ENCODE peak calls at places on chromosome 6, in five cellular contexts. One of them, this sample, is unnamed.

GRCh38 chr6:42451595-42452170 is at the start of gene TRERF1:
- DNase-seq in cardiac muscle cell: peak; percentile 76
- DNase-seq in left ventricle myocardium inferior: peak; percentile 38
- DNase-seq in adrenal gland: peak; percentile 53
- DNase-seq in CD8-positive, alpha-beta T cell: peak; percentile 44
- DNase-seq in this sample: peak; percentile 78

GRCh38 chr6:79947191-79948173 is at the start of gene ELOVL4:
- DNase-seq in left ventricle myocardium inferior: peak; percentile 67
- DNase-seq in adrenal gland: peak; percentile 32
- DNase-seq in cardiac muscle cell: peak; percentile 88
- DNase-seq in CD8-positive, alpha-beta T cell: peak; percentile 17
- DNase-seq in this sample: peak; percentile 70

GRCh38 chr6:11632795-11633511 is 95.4 kb downstream of the TMEM170B start:
- DNase-seq in cardiac muscle cell: peak; percentile 23
- DNase-seq in left ventricle myocardium inferior: no peak
- DNase-seq in CD8-positive, alpha-beta T cell: no peak
- DNase-seq in adrenal gland: no peak
- DNase-seq in this sample: no peak

GRCh38 chr6:106181664-106182418 is 95.7 kb downstream of the PRDM1 start:
- DNase-seq in left ventricle myocardium inferior: no peak
- DNase-seq in cardiac muscle cell: peak; percentile 34
- DNase-seq in CD8-positive, alpha-beta T cell: no peak
- DNase-seq in adrenal gland: no peak
- DNase-seq in this sample: no peak

GRCh38 chr6:155224031-155224451 is 39.8 kb upstream of the CLDN20 start:
- DNase-seq in left ventricle myocardium inferior: no peak
- DNase-seq in adrenal gland: peak; percentile 25
- DNase-seq in CD8-positive, alpha-beta T cell: peak; percentile 7
- DNase-seq in cardiac muscle cell: peak; percentile 78
- DNase-seq in this sample: no peak

GRCh38 chr6:166587631-166588413 is 1.3 kb upstream of the RAMACL start:
- DNase-seq in CD8-positive, alpha-beta T cell: no peak
- DNase-seq in adrenal gland: no peak
- DNase-seq in left ventricle myocardium inferior: no peak
- DNase-seq in cardiac muscle cell: no peak
- DNase-seq in this sample: no peak

GRCh38 chr6:3458706-3459421 is 2.0 kb upstream of the SLC22A23 start:
- DNase-seq in cardiac muscle cell: no peak
- DNase-seq in CD8-positive, alpha-beta T cell: no peak
- DNase-seq in adrenal gland: no peak
- DNase-seq in left ventricle myocardium inferior: no peak
- DNase-seq in this sample: no peak

GRCh38 chr6:90765895-90766294 is 179.0 kb upstream of the MAP3K7 start:
- DNase-seq in adrenal gland: no peak
- DNase-seq in cardiac muscle cell: no peak
- DNase-seq in CD8-positive, alpha-beta T cell: no peak
- DNase-seq in left ventricle myocardium inferior: no peak
- DNase-seq in this sample: no peak

GRCh38 chr6:37047421-37047931 is 42.0 kb downstream of the FGD2 start:
- DNase-seq in CD8-positive, alpha-beta T cell: no peak
- DNase-seq in cardiac muscle cell: no peak
- DNase-seq in left ventricle myocardium inferior: no peak
- DNase-seq in adrenal gland: no peak
- DNase-seq in this sample: no peak

GRCh38 chr6:38391206-38391908 is 248.4 kb downstream of the BTBD9 start:
- DNase-seq in adrenal gland: no peak
- DNase-seq in left ventricle myocardium inferior: no peak
- DNase-seq in CD8-positive, alpha-beta T cell: no peak
- DNase-seq in cardiac muscle cell: no peak
- DNase-seq in this sample: no peak

GRCh38 chr6:96907498-96907897 is 9.8 kb upstream of the NDUFAF4 start:
- DNase-seq in CD8-positive, alpha-beta T cell: no peak
- DNase-seq in cardiac muscle cell: peak; percentile 51
- DNase-seq in left ventricle myocardium inferior: no peak
- DNase-seq in adrenal gland: no peak
- DNase-seq in this sample: no peak

GRCh38 chr6:130575971-130576370 is 210.2 kb downstream of the TMEM200A start:
- DNase-seq in left ventricle myocardium inferior: no peak
- DNase-seq in adrenal gland: no peak
- DNase-seq in CD8-positive, alpha-beta T cell: peak; percentile 35
- DNase-seq in cardiac muscle cell: no peak
- DNase-seq in this sample: no peak

GRCh38 chr6:137767931-137768690 is 98.9 kb upstream of the TNFAIP3 start:
- DNase-seq in adrenal gland: no peak
- DNase-seq in CD8-positive, alpha-beta T cell: no peak
- DNase-seq in left ventricle myocardium inferior: no peak
- DNase-seq in cardiac muscle cell: peak; percentile 31
- DNase-seq in this sample: no peak

GRCh38 chr6:109055771-109056235 is 38.8 kb downstream of the SESN1 start:
- DNase-seq in cardiac muscle cell: peak; percentile 69
- DNase-seq in CD8-positive, alpha-beta T cell: no peak
- DNase-seq in left ventricle myocardium inferior: no peak
- DNase-seq in adrenal gland: no peak
- DNase-seq in this sample: no peak

GRCh38 chr6:38935051-38935450 is 113.5 kb upstream of the GLP1R start:
- DNase-seq in left ventricle myocardium inferior: no peak
- DNase-seq in cardiac muscle cell: peak; percentile 4
- DNase-seq in CD8-positive, alpha-beta T cell: no peak
- DNase-seq in adrenal gland: no peak
- DNase-seq in this sample: no peak

GRCh38 chr6:169999367-169999766 is 247.9 kb downstream of the ERMARD start:
- DNase-seq in CD8-positive, alpha-beta T cell: no peak
- DNase-seq in left ventricle myocardium inferior: no peak
- DNase-seq in cardiac muscle cell: no peak
- DNase-seq in adrenal gland: no peak
- DNase-seq in this sample: peak; percentile 4

GRCh38 chr6:127147576-127147975 is 29.1 kb downstream of the RSPO3 start:
- DNase-seq in left ventricle myocardium inferior: no peak
- DNase-seq in cardiac muscle cell: no peak
- DNase-seq in CD8-positive, alpha-beta T cell: no peak
- DNase-seq in adrenal gland: no peak
- DNase-seq in this sample: no peak

GRCh38 chr6:2695464-2696095 is 55.1 kb downstream of the MYLK4 start:
- DNase-seq in cardiac muscle cell: peak; percentile 74
- DNase-seq in left ventricle myocardium inferior: no peak
- DNase-seq in CD8-positive, alpha-beta T cell: no peak
- DNase-seq in adrenal gland: no peak
- DNase-seq in this sample: no peak

GRCh38 chr6:66134021-66134420 is 427.0 kb upstream of the EYS start:
- DNase-seq in left ventricle myocardium inferior: no peak
- DNase-seq in cardiac muscle cell: no peak
- DNase-seq in CD8-positive, alpha-beta T cell: no peak
- DNase-seq in adrenal gland: no peak
- DNase-seq in this sample: no peak

GRCh38 chr6:123962508-123962907 is 158.8 kb downstream of the NKAIN2 start:
- DNase-seq in adrenal gland: no peak
- DNase-seq in CD8-positive, alpha-beta T cell: no peak
- DNase-seq in left ventricle myocardium inferior: no peak
- DNase-seq in cardiac muscle cell: no peak
- DNase-seq in this sample: no peak

GRCh38 chr6:36610576-36611336 is 16.6 kb downstream of the SRSF3 start:
- DNase-seq in CD8-positive, alpha-beta T cell: no peak
- DNase-seq in adrenal gland: peak; percentile 15
- DNase-seq in left ventricle myocardium inferior: no peak
- DNase-seq in cardiac muscle cell: no peak
- DNase-seq in this sample: no peak

GRCh38 chr6:138869343-138869742 is 73.5 kb downstream of the ECT2L start:
- DNase-seq in adrenal gland: no peak
- DNase-seq in left ventricle myocardium inferior: peak; percentile 53
- DNase-seq in cardiac muscle cell: peak; percentile 56
- DNase-seq in CD8-positive, alpha-beta T cell: no peak
- DNase-seq in this sample: no peak

GRCh38 chr6:111057074-111057752 is 30.1 kb upstream of the SLC16A10 start:
- DNase-seq in left ventricle myocardium inferior: no peak
- DNase-seq in CD8-positive, alpha-beta T cell: no peak
- DNase-seq in cardiac muscle cell: peak; percentile 67
- DNase-seq in adrenal gland: no peak
- DNase-seq in this sample: no peak

GRCh38 chr6:5146396-5146795 is 61.3 kb downstream of the PPP1R3G start:
- DNase-seq in adrenal gland: no peak
- DNase-seq in left ventricle myocardium inferior: no peak
- DNase-seq in cardiac muscle cell: no peak
- DNase-seq in CD8-positive, alpha-beta T cell: no peak
- DNase-seq in this sample: no peak

GRCh38 chr6:44128020-44128917 is 915 bp downstream of the TMEM63B start:
- DNase-seq in CD8-positive, alpha-beta T cell: no peak
- DNase-seq in cardiac muscle cell: peak; percentile 44
- DNase-seq in adrenal gland: peak; percentile 57
- DNase-seq in left ventricle myocardium inferior: peak; percentile 40
- DNase-seq in this sample: no peak

GRCh38 chr6:120478650-120479049 is 855.6 kb downstream of the TBC1D32 start:
- DNase-seq in left ventricle myocardium inferior: no peak
- DNase-seq in adrenal gland: no peak
- DNase-seq in cardiac muscle cell: no peak
- DNase-seq in CD8-positive, alpha-beta T cell: no peak
- DNase-seq in this sample: no peak

GRCh38 chr6:38942442-38942841 is 106.1 kb upstream of the GLP1R start:
- DNase-seq in left ventricle myocardium inferior: no peak
- DNase-seq in CD8-positive, alpha-beta T cell: no peak
- DNase-seq in adrenal gland: no peak
- DNase-seq in cardiac muscle cell: no peak
- DNase-seq in this sample: no peak

GRCh38 chr6:159112714-159113113 is 56.5 kb upstream of the FNDC1 start:
- DNase-seq in adrenal gland: no peak
- DNase-seq in left ventricle myocardium inferior: no peak
- DNase-seq in CD8-positive, alpha-beta T cell: no peak
- DNase-seq in cardiac muscle cell: no peak
- DNase-seq in this sample: no peak

GRCh38 chr6:25192562-25192961 is 86.6 kb upstream of the CARMIL1 start:
- DNase-seq in CD8-positive, alpha-beta T cell: no peak
- DNase-seq in adrenal gland: peak; percentile 58
- DNase-seq in cardiac muscle cell: peak; percentile 64
- DNase-seq in left ventricle myocardium inferior: no peak
- DNase-seq in this sample: no peak
- H3K27ac ChIP-seq in CD8-positive, alpha-beta T cell: no peak overlapping the region
- H3K27ac ChIP-seq in adrenal gland: peak overlapping the region; percentile 67
- H3K27ac ChIP-seq in cardiac muscle cell: no peak overlapping the region
- H3K27ac ChIP-seq in left ventricle myocardium inferior: peak overlapping the region; percentile 84
- H3K27ac ChIP-seq in this sample: peak overlapping the region; percentile 96

GRCh38 chr6:135655055-135655454 is 157.5 kb upstream of the AHI1 start:
- DNase-seq in cardiac muscle cell: no peak
- DNase-seq in adrenal gland: no peak
- DNase-seq in CD8-positive, alpha-beta T cell: no peak
- DNase-seq in left ventricle myocardium inferior: no peak
- DNase-seq in this sample: no peak

GRCh38 chr6:135647521-135647920 is 150.0 kb upstream of the AHI1 start:
- DNase-seq in left ventricle myocardium inferior: no peak
- DNase-seq in adrenal gland: no peak
- DNase-seq in CD8-positive, alpha-beta T cell: no peak
- DNase-seq in cardiac muscle cell: no peak
- DNase-seq in this sample: no peak

GRCh38 chr6:135657207-135657606 is 159.7 kb upstream of the AHI1 start:
- DNase-seq in cardiac muscle cell: no peak
- DNase-seq in adrenal gland: no peak
- DNase-seq in CD8-positive, alpha-beta T cell: no peak
- DNase-seq in left ventricle myocardium inferior: no peak
- DNase-seq in this sample: no peak

GRCh38 chr6:135651964-135652755 is 154.6 kb upstream of the AHI1 start:
- DNase-seq in CD8-positive, alpha-beta T cell: no peak
- DNase-seq in left ventricle myocardium inferior: no peak
- DNase-seq in cardiac muscle cell: no peak
- DNase-seq in adrenal gland: no peak
- DNase-seq in this sample: no peak
- TF ChIP-seq CTCF in CD8-positive, alpha-beta T cell: no peak
- TF ChIP-seq CTCF in left ventricle myocardium inferior: no peak
- TF ChIP-seq CTCF in cardiac muscle cell: no peak
- TF ChIP-seq CTCF in adrenal gland: no peak
- TF ChIP-seq CTCF in this sample: no peak

GRCh38 chr6:56088641-56089040 is 158.7 kb downstream of the COL21A1 start:
- DNase-seq in cardiac muscle cell: no peak
- DNase-seq in CD8-positive, alpha-beta T cell: no peak
- DNase-seq in left ventricle myocardium inferior: no peak
- DNase-seq in adrenal gland: no peak
- DNase-seq in this sample: no peak

GRCh38 chr6:56096454-56096853 is 150.9 kb downstream of the COL21A1 start:
- DNase-seq in adrenal gland: no peak
- DNase-seq in CD8-positive, alpha-beta T cell: no peak
- DNase-seq in cardiac muscle cell: no peak
- DNase-seq in left ventricle myocardium inferior: no peak
- DNase-seq in this sample: no peak

GRCh38 chr6:56093776-56094175 is 153.6 kb downstream of the COL21A1 start:
- DNase-seq in CD8-positive, alpha-beta T cell: no peak
- DNase-seq in left ventricle myocardium inferior: no peak
- DNase-seq in cardiac muscle cell: peak; percentile 42
- DNase-seq in adrenal gland: no peak
- DNase-seq in this sample: no peak

GRCh38 chr6:56087421-56087820 is 160.0 kb downstream of the COL21A1 start:
- DNase-seq in cardiac muscle cell: peak; percentile 93
- DNase-seq in CD8-positive, alpha-beta T cell: no peak
- DNase-seq in left ventricle myocardium inferior: no peak
- DNase-seq in adrenal gland: no peak
- DNase-seq in this sample: no peak

DNA sequence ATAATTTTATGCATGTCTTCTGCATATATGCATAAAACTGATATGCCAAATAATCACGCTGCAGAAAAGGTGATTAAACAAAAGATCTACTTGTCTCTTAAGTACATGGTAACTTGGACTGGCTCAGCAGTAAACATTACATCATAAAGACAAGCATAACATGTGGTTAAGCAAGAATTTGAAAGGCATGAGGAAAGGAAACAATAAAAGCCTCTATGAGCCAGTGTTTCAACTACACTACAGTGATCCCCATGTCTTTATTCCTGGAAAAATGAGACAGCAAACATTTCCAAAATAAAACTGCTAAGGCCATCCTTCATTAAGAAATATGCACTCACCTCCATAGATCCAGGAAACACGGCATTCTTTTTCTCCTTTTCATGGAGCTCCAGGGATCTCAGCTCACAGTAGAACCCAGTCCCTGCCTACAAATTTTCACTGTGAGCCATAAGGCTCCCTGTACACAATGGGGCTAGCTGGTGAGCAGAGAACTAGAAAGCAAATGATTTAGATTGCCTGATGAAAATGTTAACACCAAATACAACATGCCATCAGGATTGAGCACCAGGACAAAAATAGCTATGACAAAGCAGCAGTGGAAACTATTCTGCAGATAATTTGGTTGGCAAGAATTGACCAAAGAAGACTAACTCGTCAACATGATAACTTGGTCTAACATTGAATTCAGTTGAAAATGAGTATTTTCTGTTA is 156.1 kb downstream of the COL21A1 start:
- DNase-seq in adrenal gland: no peak
- DNase-seq in CD8-positive, alpha-beta T cell: no peak
- DNase-seq in cardiac muscle cell: peak; percentile 92
- DNase-seq in left ventricle myocardium inferior: no peak
- DNase-seq in this sample: no peak
- H3K27ac ChIP-seq in adrenal gland: no peak overlapping the region
- H3K27ac ChIP-seq in CD8-positive, alpha-beta T cell: no peak overlapping the region
- H3K27ac ChIP-seq in cardiac muscle cell: peak overlapping the region; percentile 10
- H3K27ac ChIP-seq in left ventricle myocardium inferior: peak overlapping the region; percentile 86
- H3K27ac ChIP-seq in this sample: peak overlapping the region; percentile 50

DNA sequence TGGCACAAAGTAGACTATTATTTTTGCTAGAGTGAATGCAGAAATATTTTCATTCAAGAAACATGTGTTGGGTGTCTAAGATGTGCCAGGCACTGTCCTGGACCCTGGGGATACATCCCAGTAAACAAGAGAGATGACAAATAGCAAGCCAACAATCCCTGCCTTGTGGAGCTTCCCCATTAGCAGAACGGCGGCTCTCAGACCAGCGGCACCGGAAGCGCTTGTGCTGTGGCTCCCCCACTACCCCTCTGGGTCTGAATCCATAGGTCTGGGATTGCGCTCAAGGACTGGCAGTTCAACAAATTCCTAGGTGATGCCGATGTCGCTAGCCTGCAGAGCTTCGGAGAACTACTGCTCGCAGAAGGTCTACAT is 98.5 kb upstream of the AGPAT4 start:
- DNase-seq in CD8-positive, alpha-beta T cell: no peak
- DNase-seq in left ventricle myocardium inferior: no peak
- DNase-seq in adrenal gland: no peak
- DNase-seq in cardiac muscle cell: no peak
- DNase-seq in this sample: no peak
- TF ChIP-seq CTCF in CD8-positive, alpha-beta T cell: no peak
- TF ChIP-seq CTCF in left ventricle myocardium inferior: no peak
- TF ChIP-seq CTCF in adrenal gland: no peak
- TF ChIP-seq CTCF in cardiac muscle cell: no peak
- TF ChIP-seq CTCF in this sample: no peak